ENCODE peak calls at places on chromosomes 12 and 14, in ten cellular contexts. S, E, D, H, Q, F, P, N, U and B are unnamed samples. For H3K27me3, the result is how much of the 10 kb centered on the place peaks cover.

GRCh38 chr14:103091041-103091882 is 3.3 kb upstream of the EXOC3L4 start:
- DNase-seq in S (peak), D (peak), F (no peak), P (peak), U (no peak), Q (peak), E (peak), H (peak), N (peak), B (no peak)

GRCh38 chr12:123787466-123787865 is 25.4 kb downstream of the DNAH10 start:
- DNase-seq in S (peak), D (no peak), E (no peak), P (no peak), H (no peak), U (no peak), Q (no peak), F (no peak), N (no peak), B (no peak)

GRCh38 chr14:56115471-56115870 is 2.7 kb upstream of the PELI2 start:
- DNase-seq in S (no peak), D (no peak), H (no peak), N (no peak), E (no peak), U (no peak), P (no peak), F (no peak), Q (no peak), B (no peak)

GRCh38 chr14:53183611-53184010 is 30.5 kb upstream of the DDHD1 start:
- DNase-seq in U (no peak), S (no peak), D (peak), H (no peak), E (no peak), N (no peak), F (no peak), Q (no peak), P (no peak), B (no peak)

GRCh38 chr12:84874125-84874824 is 38.3 kb downstream of the SLC6A15 start:
- DNase-seq in E (no peak), D (peak), H (peak), F (no peak), Q (peak), S (peak), N (no peak), P (peak), U (no peak), B (no peak)

GRCh38 chr12:118360785-118361404 is 11.8 kb downstream of the TAOK3 start:
- DNase-seq in N (no peak), S (no peak), Q (no peak), P (peak), U (no peak), H (no peak), E (no peak), D (peak), F (no peak), B (no peak)

GRCh38 chr14:97206948-97207347 is 409.8 kb downstream of the VRK1 start:
- DNase-seq in F (no peak), S (no peak), Q (no peak), U (no peak), P (no peak), D (no peak), N (no peak), H (no peak), E (no peak), B (no peak)

GRCh38 chr12:71710276-71711125 is 24.6 kb downstream of the TMEM19 start:
- DNase-seq in F (no peak), U (no peak), D (peak), S (no peak), H (no peak), P (peak), E (no peak), N (no peak), Q (no peak), B (peak)

GRCh38 chr12:61037792-61038191 is 1222.4 kb upstream of the USP15 start:
- DNase-seq in N (no peak), U (no peak), Q (no peak), E (no peak), D (no peak), H (no peak), P (no peak), S (no peak), F (no peak), B (no peak)

GRCh38 chr14:55026441-55026792 is 482 bp downstream of the WDHD1 start:
- DNase-seq in D (peak), E (no peak), P (no peak), U (no peak), N (no peak), Q (no peak), H (no peak), F (no peak), S (no peak), B (no peak)

GRCh38 chr12:18684430-18684829 is 53.4 kb downstream of the PLCZ1 start:
- DNase-seq in E (no peak), N (no peak), Q (no peak), S (no peak), F (no peak), P (no peak), D (peak), U (no peak), H (no peak), B (no peak)

GRCh38 chr12:56362130-56363059 is at the start of gene APOF:
- DNase-seq in Q (no peak), D (no peak), H (no peak), E (no peak), P (no peak), F (no peak), U (no peak), S (no peak), N (no peak), B (no peak)

DNA sequence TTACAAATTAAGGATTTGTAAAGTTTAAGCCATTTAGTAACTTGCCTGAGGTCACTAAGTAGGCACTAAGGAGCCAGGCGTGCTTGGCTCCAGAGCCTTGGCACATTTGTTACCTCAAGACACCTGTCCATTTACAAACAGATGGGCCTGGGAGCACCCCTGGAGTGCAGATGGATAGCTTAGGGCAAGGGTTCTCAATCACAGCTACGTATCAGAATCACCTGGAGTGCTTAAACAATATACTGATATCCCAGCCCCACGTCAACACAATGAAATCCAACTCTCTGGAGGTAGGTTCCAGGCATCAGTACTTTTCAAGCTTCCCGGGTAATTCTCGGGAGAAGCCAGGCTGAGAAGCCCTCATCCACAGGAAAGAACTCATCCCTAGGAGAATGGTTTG is 45.4 kb downstream of the SLC8A3 start:
- DNase-seq in E (no peak), U (no peak), S (no peak), P (no peak), N (no peak), Q (no peak), D (no peak), F (no peak), H (no peak), B (no peak)
- H3K27me3 ChIP-seq in E (under half), U (under half), S (under half), P (under half), N (under half), Q (under half), D (under half), F (under half), H (under half), B (under half)

DNA sequence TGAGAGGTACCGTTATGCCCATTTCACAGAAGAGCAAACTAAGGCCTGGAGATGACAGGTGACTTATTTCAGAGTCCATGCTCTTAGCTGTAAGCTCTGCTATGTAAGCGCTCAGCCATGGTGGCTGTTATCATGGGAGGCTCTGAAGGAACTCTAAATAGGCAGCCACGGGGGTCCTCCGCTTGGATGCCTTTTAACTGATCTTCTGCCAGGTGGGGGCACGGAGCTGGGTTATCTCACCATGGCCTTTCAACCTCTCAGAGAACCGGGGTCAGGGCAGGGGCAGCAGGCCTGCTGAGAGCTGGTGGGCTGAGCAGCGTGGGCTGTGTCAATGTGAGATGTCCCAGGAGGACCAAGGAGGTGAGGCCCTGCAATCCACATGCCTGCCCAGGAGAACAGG is 49.7 kb upstream of the RBM19 start:
- DNase-seq in D (no peak), N (no peak), Q (no peak), E (no peak), P (no peak), S (no peak), H (no peak), F (no peak), U (no peak), B (no peak)
- H3K27me3 ChIP-seq in D (under half), N (under half), Q (under half), E (under half), P (under half), S (under half), H (under half), F (under half), U (under half), B (under half)

DNA sequence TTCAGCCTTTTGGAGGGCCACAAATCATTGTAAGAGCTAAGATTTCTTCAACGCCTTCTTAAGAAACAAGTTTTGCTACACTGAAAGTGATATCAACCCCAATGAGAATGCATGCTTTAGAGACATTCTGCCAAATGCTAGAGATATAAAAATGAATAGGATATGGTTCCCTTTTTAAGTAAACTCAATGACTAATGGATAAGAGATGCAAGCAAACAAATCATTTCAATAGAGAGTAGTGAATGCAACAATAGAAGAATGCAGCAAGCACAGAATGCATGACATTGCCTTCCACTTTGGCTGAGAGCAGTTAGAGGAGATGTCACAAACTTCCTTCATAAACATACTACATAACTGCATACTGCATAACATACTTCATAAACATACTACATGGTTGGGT is 116.4 kb downstream of the PDZRN4 start:
- DNase-seq in E (no peak), Q (no peak), S (no peak), D (no peak), N (no peak), U (no peak), H (no peak), F (no peak), P (no peak), B (no peak)
- H3K27me3 ChIP-seq in E (under half), Q (under half), S (under half), D (under half), N (under half), U (under half), H (under half), F (under half), P (under half), B (under half)

GRCh38 chr14:22177870-22178269 is 411.2 kb downstream of the DAD1 start:
- DNase-seq in P (no peak), E (no peak), F (no peak), N (no peak), D (no peak), H (peak), U (no peak), S (no peak), Q (no peak), B (no peak)
- H3K27me3 ChIP-seq in P (under half), E (under half), F (under half), N (under half), D (under half), H (under half), U (under half), S (under half), Q (under half), B (under half)